ENCODE peak calls at places on chromosomes 12 and 14, in eight cellular contexts. W, Y, D, L, H, M, R and U are unnamed samples.

GRCh38 chr12:89194683-89195082 is 157.6 kb downstream of the DUSP6 start:
- DNase-seq in H (no peak), L (no peak), W (no peak), M (no peak), R (no peak), Y (no peak), D (no peak), U (no peak)

GRCh38 chr14:77208266-77208978 is 26.8 kb downstream of the TMEM63C start:
- DNase-seq in L (peak; percentile 69), Y (peak; percentile 79), H (peak; percentile 72), R (peak; percentile 83), D (peak; percentile 61), W (peak; percentile 39), M (peak; percentile 41), U (peak; percentile 77)

GRCh38 chr12:8996682-8997405 is 7.5 kb downstream of the KLRG1 start:
- DNase-seq in H (no peak), R (no peak), M (no peak), L (no peak), D (no peak), Y (peak; percentile 49), W (peak; percentile 46), U (no peak)

GRCh38 chr12:43776498-43776897 is 17.7 kb downstream of the IRAK4 start:
- DNase-seq in L (no peak), M (peak; percentile 38), Y (peak; percentile 49), H (no peak), D (peak; percentile 30), W (no peak), R (no peak), U (no peak)

GRCh38 chr12:103799504-103800251 is 41.4 kb downstream of the NT5DC3 start:
- DNase-seq in M (no peak), R (peak; percentile 35), D (peak; percentile 28), H (no peak), Y (peak; percentile 50), L (no peak), W (peak; percentile 53), U (no peak)

GRCh38 chr14:95107711-95108110 is 49.6 kb downstream of the DICER1 start:
- DNase-seq in D (no peak), W (no peak), M (no peak), L (no peak), Y (no peak), H (no peak), R (no peak), U (no peak)

GRCh38 chr12:76268267-76268666 is 79.9 kb downstream of the BBS10 start:
- DNase-seq in M (no peak), Y (peak; percentile 42), R (no peak), H (no peak), W (peak; percentile 64), L (no peak), D (no peak), U (no peak)

GRCh38 chr14:78005325-78005724 is 164.8 kb upstream of the NRXN3 start:
- DNase-seq in H (no peak), W (peak; percentile 65), R (no peak), M (no peak), D (peak; percentile 17), Y (peak; percentile 78), L (no peak), U (no peak)

GRCh38 chr12:112782250-112782649 is 9.3 kb upstream of the RPH3A start:
- DNase-seq in R (no peak), W (no peak), Y (no peak), D (no peak), L (no peak), M (no peak), H (no peak), U (no peak)

GRCh38 chr12:98580695-98581094 is 12.8 kb upstream of the SLC25A3 start:
- DNase-seq in W (no peak), M (no peak), H (no peak), L (no peak), R (no peak), Y (no peak), D (no peak), U (no peak)

GRCh38 chr12:25713264-25713663 is 160.2 kb upstream of the LMNTD1 start:
- DNase-seq in H (no peak), R (no peak), L (no peak), D (no peak), Y (no peak), W (no peak), M (no peak), U (no peak)

GRCh38 chr12:88575361-88575959 is 4.8 kb downstream of the KITLG start:
- DNase-seq in Y (no peak), D (no peak), H (no peak), R (no peak), W (no peak), M (no peak), L (no peak), U (no peak)

GRCh38 chr14:103536693-103537092 is 7.7 kb downstream of the TRMT61A start:
- DNase-seq in H (no peak), W (no peak), L (no peak), R (no peak), M (no peak), D (no peak), Y (no peak), U (no peak)

GRCh38 chr12:106903241-106903950 is 52.3 kb upstream of the TMEM263 start:
- DNase-seq in D (peak; percentile 87), Y (peak; percentile 84), W (peak; percentile 56), R (peak; percentile 93), L (peak; percentile 89), H (peak; percentile 77), M (peak; percentile 66), U (peak; percentile 79)

GRCh38 chr12:68560823-68561422 is 49.8 kb upstream of the RAP1B start:
- DNase-seq in L (no peak), W (no peak), D (no peak), Y (peak; percentile 23), R (no peak), H (no peak), M (no peak), U (no peak)

GRCh38 chr12:53061404-53062010 is 11.6 kb downstream of the TNS2 start:
- DNase-seq in D (peak; percentile 55), H (peak; percentile 72), M (no peak), R (peak; percentile 95), W (no peak), L (peak; percentile 92), Y (no peak), U (peak; percentile 81)

GRCh38 chr14:61342941-61343340 is 21.6 kb downstream of the PRKCH start:
- DNase-seq in W (no peak), D (no peak), Y (no peak), H (no peak), M (no peak), L (no peak), R (no peak), U (no peak)

DNA sequence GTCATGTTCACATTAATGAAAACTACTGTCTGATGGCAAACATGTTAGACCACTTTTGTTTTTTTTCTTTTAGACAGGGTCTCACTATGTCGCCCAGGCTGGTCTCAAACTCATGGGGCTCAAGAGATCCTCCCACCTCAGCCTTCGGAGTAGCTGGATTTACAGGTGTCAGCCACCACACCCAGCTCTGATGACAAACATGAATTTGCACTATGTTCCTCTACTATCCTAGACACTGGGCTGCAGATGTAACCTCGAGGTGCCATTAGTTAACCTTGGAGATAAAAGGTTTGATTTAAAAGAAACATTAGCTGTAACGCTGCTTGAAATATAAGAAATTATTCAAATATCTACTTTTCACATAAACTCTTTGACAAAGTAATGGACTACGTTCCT is 8.1 kb downstream of the VPS37B start:
- DNase-seq in M (no peak), H (no peak), L (no peak), R (no peak), W (no peak), D (no peak), Y (no peak), U (no peak)
- H3K4me3 ChIP-seq in M (peak overlapping the region; percentile 47), H (no peak overlapping the region), L (peak overlapping the region; percentile 17), R (no peak overlapping the region), W (no peak overlapping the region), D (peak overlapping the region; percentile 12), Y (no peak overlapping the region), U (no peak overlapping the region)

GRCh38 chr12:132227156-132227555 is 82.9 kb downstream of the NOC4L start:
- DNase-seq in M (no peak), W (no peak), R (no peak), D (no peak), L (no peak), H (no peak), Y (no peak), U (no peak)
- H3K27ac ChIP-seq in M (no peak overlapping the region), W (no peak overlapping the region), R (no peak overlapping the region), D (no peak overlapping the region), L (no peak overlapping the region), H (no peak overlapping the region), Y (no peak overlapping the region), U (no peak overlapping the region)

DNA sequence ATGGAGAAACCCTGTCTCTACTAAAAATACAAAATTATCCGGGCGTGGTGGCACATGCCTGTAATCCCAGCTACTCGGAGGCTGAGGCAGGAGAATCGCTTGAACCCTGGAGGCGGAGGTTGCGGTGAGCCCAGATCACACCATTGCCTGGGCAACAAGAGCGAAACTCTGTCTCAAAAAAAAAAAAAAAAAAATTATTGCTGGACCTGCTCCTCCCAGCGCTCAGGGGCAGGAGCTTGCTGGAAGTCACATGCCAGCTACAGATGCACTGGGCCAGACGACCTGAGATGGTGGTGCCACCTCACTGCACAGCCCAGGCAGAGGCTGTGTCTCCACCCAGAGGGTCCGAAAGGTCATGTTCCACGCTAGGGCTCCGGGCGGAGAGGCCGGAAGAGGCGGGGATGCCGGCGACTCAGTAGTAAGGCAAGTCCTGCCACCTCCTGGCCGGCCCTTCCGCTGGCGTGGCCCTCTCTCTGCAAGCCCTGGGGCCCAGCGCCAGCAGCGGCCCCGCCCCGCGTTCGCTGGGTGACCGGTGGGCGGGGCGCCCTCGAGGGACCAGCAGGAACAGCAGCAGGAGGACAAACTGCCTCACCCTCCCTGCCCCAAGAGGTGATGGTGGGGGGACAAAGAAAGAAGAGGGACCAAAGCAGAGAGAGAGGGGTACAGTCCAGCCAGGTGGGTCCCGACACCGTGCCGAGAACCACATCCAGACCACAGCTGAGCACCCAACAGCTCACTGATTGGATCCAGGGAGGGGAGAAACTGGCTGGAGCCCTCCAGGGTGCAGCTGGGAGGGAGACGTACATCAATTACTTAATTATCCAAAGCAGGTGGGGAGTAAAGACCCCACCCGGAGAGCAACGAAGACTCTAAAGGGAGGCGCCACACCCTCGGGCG is 3.6 kb upstream of the RHOF start:
- DNase-seq in W (peak; percentile 68), L (peak; percentile 98), H (peak; percentile 99), D (peak; percentile 90), M (no peak), R (peak; percentile 100), Y (peak; percentile 96), U (peak; percentile 94)
- H3K4me3 ChIP-seq in W (peak overlapping the region; percentile 45), L (peak overlapping the region; percentile 87), H (peak overlapping the region; percentile 90), D (peak overlapping the region; percentile 28), M (no peak overlapping the region), R (no peak overlapping the region), Y (peak overlapping the region; percentile 80), U (no peak overlapping the region)

DNA sequence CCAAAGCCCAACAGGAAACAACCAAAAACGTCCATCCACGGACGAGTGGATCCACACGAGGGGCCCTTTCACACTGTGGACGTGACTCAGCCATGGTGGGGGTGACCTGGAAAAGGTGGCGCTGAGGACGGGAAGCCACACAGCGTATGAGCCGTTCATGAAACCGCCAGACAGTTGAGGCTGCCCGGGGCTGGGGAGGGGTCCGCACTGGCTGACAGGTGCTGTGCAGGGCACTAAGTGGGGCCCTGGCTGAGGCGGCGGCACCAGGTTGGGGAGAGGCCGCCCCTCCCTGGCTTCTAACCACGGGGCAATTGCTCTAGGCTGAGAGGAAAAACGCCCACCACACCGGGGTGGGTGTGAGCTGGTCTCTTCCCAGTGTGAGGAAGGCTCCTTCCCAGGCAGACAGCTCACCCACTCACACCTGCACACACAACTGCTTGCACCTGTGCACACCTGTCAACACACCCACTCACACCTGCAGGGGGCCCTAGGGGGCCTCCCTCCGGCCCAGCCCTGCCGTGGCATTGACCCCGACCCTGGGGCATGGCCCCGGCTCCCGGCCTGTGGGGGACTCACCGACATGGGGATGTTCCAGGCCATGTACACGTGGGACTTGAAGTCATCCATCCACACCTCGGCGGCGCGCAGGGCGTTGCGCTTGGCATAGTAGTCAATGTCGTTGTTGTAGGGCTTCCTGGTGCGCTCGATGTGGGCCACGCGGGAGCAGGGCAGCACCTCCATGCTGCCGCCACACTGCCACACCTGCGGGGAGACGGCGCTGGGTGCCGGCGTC is 58.9 kb downstream of the NOC4L start:
- DNase-seq in W (no peak), R (no peak), D (no peak), L (no peak), Y (no peak), H (no peak), M (no peak), U (no peak)
- H3K27ac ChIP-seq in W (no peak overlapping the region), R (no peak overlapping the region), D (no peak overlapping the region), L (no peak overlapping the region), Y (no peak overlapping the region), H (no peak overlapping the region), M (no peak overlapping the region), U (no peak overlapping the region)